ENCODE peak calls at places on chromosomes 3 and 15, in five cellular contexts. P, H, B, G and O are unnamed samples.

GRCh38 chr3:154022603-154023002 is 98.6 kb upstream of the ARHGEF26 start:
- DNase-seq in P (no peak), H (no peak), B (no peak), G (no peak), O (no peak)

GRCh38 chr15:45795487-45796069 is 160.7 kb downstream of the SQOR start:
- DNase-seq in P (peak), H (peak), B (peak), G (peak), O (peak)

GRCh38 chr3:118618247-118619040 is 416.2 kb downstream of the IGSF11 start:
- DNase-seq in P (no peak), H (no peak), B (no peak), G (no peak), O (peak)

GRCh38 chr3:46998121-46998851 is 18.8 kb downstream of the NBEAL2 start:
- DNase-seq in P (peak), H (peak), B (peak), G (peak), O (peak)

GRCh38 chr3:123314409-123315270 is 112.9 kb downstream of the SEC22A start:
- DNase-seq in P (peak), H (no peak), B (peak), G (no peak), O (no peak)

GRCh38 chr15:38073278-38073930 is 139.0 kb downstream of the TMCO5A start:
- DNase-seq in P (peak), H (no peak), B (no peak), G (peak), O (no peak)

GRCh38 chr3:187165144-187165543 is 25.8 kb upstream of the RPL39L start:
- DNase-seq in P (peak), H (peak), B (peak), G (peak), O (peak)

GRCh38 chr3:66572938-66573710 is 72.3 kb upstream of the LRIG1 start:
- DNase-seq in P (peak), H (peak), B (peak), G (no peak), O (peak)

GRCh38 chr3:188135271-188135670 is 18.7 kb upstream of the LPP start:
- DNase-seq in P (no peak), H (no peak), B (no peak), G (no peak), O (no peak)

GRCh38 chr3:187507905-187508304 is 139.7 kb downstream of the RTP4 start:
- DNase-seq in P (no peak), H (no peak), B (no peak), G (no peak), O (no peak)

GRCh38 chr3:111695584-111696213 is 100.6 kb upstream of the ZBED2 start:
- DNase-seq in P (no peak), H (no peak), B (no peak), G (peak), O (peak)

GRCh38 chr15:38705421-38706219 is 141.0 kb upstream of the RASGRP1 start:
- DNase-seq in P (no peak), H (no peak), B (no peak), G (no peak), O (no peak)

GRCh38 chr3:158958873-158959272 is 157.0 kb downstream of the MFSD1 start:
- DNase-seq in P (no peak), H (no peak), B (no peak), G (no peak), O (no peak)

GRCh38 chr15:67025719-67026118 is 39.7 kb upstream of the SMAD3 start:
- DNase-seq in P (no peak), H (no peak), B (peak), G (peak), O (no peak)

GRCh38 chr3:28575748-28576589 is 227.3 kb upstream of the AZI2 start:
- DNase-seq in P (peak), H (peak), B (peak), G (no peak), O (no peak)

DNA sequence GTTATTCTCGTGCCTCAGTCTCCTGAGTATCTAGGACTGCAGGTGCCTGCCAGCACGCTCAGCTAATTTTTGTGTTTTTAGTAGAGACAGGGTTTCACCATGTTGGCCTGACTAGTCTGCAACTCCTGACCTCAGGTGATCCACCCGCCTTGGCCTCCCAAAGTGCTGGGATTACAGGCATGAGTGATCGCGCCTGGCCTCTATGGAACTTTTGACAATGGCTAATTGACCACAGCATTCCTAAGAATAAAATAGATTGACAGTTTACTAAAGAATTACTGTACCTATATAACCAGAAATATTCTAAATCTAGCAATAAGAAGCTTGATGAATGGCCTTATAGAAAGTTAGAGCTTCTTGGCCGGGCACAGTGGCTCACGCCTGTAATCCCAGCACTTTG is 51.0 kb upstream of the TRIM42 start:
- DNase-seq in P (no peak), H (no peak), B (no peak), G (no peak), O (no peak)
- H3K18ac ChIP-seq in P (no peak), H (no peak), B (no peak), G (no peak), O (no peak)

GRCh38 chr3:45498532-45498931 is 96.0 kb upstream of the LIMD1 start:
- DNase-seq in P (peak), H (no peak), B (no peak), G (no peak), O (no peak)
- H3K9ac ChIP-seq in P (no peak), H (no peak), B (no peak), G (no peak), O (no peak)

GRCh38 chr15:65902373-65902772 is 33.1 kb downstream of the RAB11A start:
- DNase-seq in P (peak), H (no peak), B (peak), G (peak), O (peak)

GRCh38 chr15:65901336-65901735 is 32.0 kb downstream of the RAB11A start:
- DNase-seq in P (no peak), H (no peak), B (no peak), G (no peak), O (peak)

GRCh38 chr15:65903296-65904073 is 34.2 kb downstream of the RAB11A start:
- DNase-seq in P (peak), H (no peak), B (peak), G (peak), O (peak)

GRCh38 chr15:65901836-65902235 is 32.5 kb downstream of the RAB11A start:
- DNase-seq in P (no peak), H (no peak), B (no peak), G (no peak), O (peak)

DNA sequence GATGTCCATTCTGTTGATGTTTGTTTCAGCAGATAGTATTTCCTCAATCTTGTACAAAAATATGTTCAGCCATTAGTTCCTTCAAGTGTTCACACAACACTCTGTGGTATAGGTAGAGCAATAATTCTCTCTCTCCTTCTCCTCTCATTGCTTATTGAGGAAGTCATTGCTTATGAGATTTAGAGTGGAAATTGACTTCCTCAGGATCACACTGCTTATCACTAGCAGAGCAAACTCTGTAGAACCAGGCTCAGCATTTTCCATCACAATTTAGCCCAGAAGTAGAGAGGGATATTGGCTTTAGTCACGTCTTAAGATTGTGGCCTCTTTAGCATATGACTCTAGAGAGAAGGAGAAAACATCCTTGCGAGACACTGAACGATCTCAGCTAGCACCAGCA is 31.2 kb downstream of the RAB11A start:
- DNase-seq in P (no peak), H (no peak), B (no peak), G (no peak), O (no peak)
- H3K18ac ChIP-seq in P (no peak), H (no peak), B (no peak), G (no peak), O (no peak)

GRCh38 chr3:11569156-11569741 is 74.5 kb downstream of the VGLL4 start:
- DNase-seq in P (no peak), H (no peak), B (no peak), G (no peak), O (no peak)
- H3K9ac ChIP-seq in P (no peak), H (no peak), B (no peak), G (peak), O (no peak)

GRCh38 chr3:195807681-195808121 is 4.0 kb downstream of the MUC4 start:
- DNase-seq in P (no peak), H (no peak), B (no peak), G (no peak), O (no peak)

GRCh38 chr3:195805181-195805580 is 6.5 kb downstream of the MUC4 start:
- DNase-seq in P (no peak), H (no peak), B (peak), G (no peak), O (no peak)

GRCh38 chr3:195808741-195809290 is 2.9 kb downstream of the MUC4 start:
- DNase-seq in P (peak), H (no peak), B (no peak), G (no peak), O (peak)

GRCh38 chr3:195806211-195806915 is 5.4 kb downstream of the MUC4 start:
- DNase-seq in P (peak), H (peak), B (peak), G (no peak), O (no peak)

GRCh38 chr3:195806916-195807231 is 4.9 kb downstream of the MUC4 start:
- DNase-seq in P (no peak), H (no peak), B (no peak), G (no peak), O (no peak)
- H3K18ac ChIP-seq in P (no peak), H (peak), B (no peak), G (no peak), O (no peak)

GRCh38 chr3:63706321-63707085 is 54.0 kb downstream of the SNTN start:
- DNase-seq in P (no peak), H (no peak), B (no peak), G (no peak), O (peak)
- H3K9ac ChIP-seq in P (no peak), H (no peak), B (no peak), G (no peak), O (no peak)